ENCODE peak calls at places on chromosome 22, in nine cellular contexts. M is NB4; Q is stimulated activated CD4-positive, alpha-beta T cell treated with anti-CD3 and anti-CD28 coated beads, TNF-alpha, amount 100 ng/mL, for 1 hour; H is mammary epithelial cell; Y is GM12891; C is upper lobe of right lung; G is HuH-7.5; A is HFFc6; J is midbrain. S is an unnamed sample.

GRCh38 chr22:26902401-26903029 is 245.1 kb downstream of the MIAT start:
- DNase-seq in M (no peak), Q (no peak), H (no peak), Y (no peak), C (no peak), G (no peak), A (no peak), J (no peak), S (no peak)

GRCh38 chr22:32023251-32023827 is 19.7 kb upstream of the SLC5A1 start:
- DNase-seq in M (no peak), Q (no peak), H (peak; percentile 58), Y (no peak), C (no peak), G (no peak), A (no peak), J (no peak), S (no peak)

GRCh38 chr22:45804319-45804985 is 132.8 kb downstream of the ATXN10 start:
- DNase-seq in M (no peak), Q (no peak), H (no peak), Y (no peak), C (no peak), G (no peak), A (no peak), J (no peak), S (no peak)

GRCh38 chr22:46110215-46110614 is 40.1 kb upstream of the PPARA start:
- DNase-seq in M (peak; percentile 35), Q (no peak), H (peak; percentile 70), Y (no peak), C (no peak), G (no peak), A (no peak), J (no peak), S (no peak)

GRCh38 chr22:42811510-42811909 is 45.6 kb downstream of the ARFGAP3 start:
- DNase-seq in M (no peak), Q (no peak), H (no peak), Y (no peak), C (no peak), G (no peak), A (no peak), J (no peak), S (no peak)

GRCh38 chr22:40237788-40238424 is 60.2 kb downstream of the TNRC6B start:
- DNase-seq in M (no peak), Q (no peak), H (no peak), Y (no peak), C (no peak), G (no peak), A (no peak), J (no peak), S (no peak)

GRCh38 chr22:27885977-27886842 is 32.8 kb downstream of the PITPNB start:
- DNase-seq in M (peak; percentile 49), Q (peak; percentile 16), H (peak; percentile 52), Y (no peak), C (no peak), G (no peak), A (peak; percentile 77), J (peak; percentile 50), S (peak; percentile 26)

GRCh38 chr22:19554834-19555404 is 30.7 kb upstream of the CLDN5 start:
- DNase-seq in M (no peak), Q (no peak), H (peak; percentile 49), Y (no peak), C (no peak), G (peak; percentile 55), A (peak; percentile 46), J (no peak), S (no peak)

GRCh38 chr22:20590477-20591294 is 83.3 kb downstream of the MED15 start:
- DNase-seq in M (no peak), Q (no peak), H (no peak), Y (no peak), C (no peak), G (no peak), A (no peak), J (no peak), S (no peak)

GRCh38 chr22:48936391-48936790 is 891.3 kb downstream of the BRD1 start:
- DNase-seq in M (no peak), Q (no peak), H (no peak), Y (no peak), C (peak; percentile 28), G (no peak), A (no peak), J (no peak), S (no peak)

GRCh38 chr22:21642584-21643448 is 714 bp downstream of the SDF2L1 start:
- DNase-seq in M (peak; percentile 77), Q (peak; percentile 39), H (peak; percentile 62), Y (peak; percentile 51), C (peak; percentile 75), G (peak; percentile 78), A (peak; percentile 45), J (peak; percentile 11), S (no peak)

GRCh38 chr22:45934168-45934564 is 42.8 kb downstream of the WNT7B start:
- DNase-seq in M (no peak), Q (no peak), H (no peak), Y (no peak), C (no peak), G (no peak), A (no peak), J (no peak), S (no peak)

GRCh38 chr22:45090364-45090960 is 73.3 kb upstream of the NUP50 start:
- DNase-seq in M (no peak), Q (no peak), H (no peak), Y (no peak), C (no peak), G (peak; percentile 59), A (peak; percentile 52), J (no peak), S (no peak)

GRCh38 chr22:19755145-19755710 is 5.3 kb upstream of the TBX1 start:
- DNase-seq in M (no peak), Q (no peak), H (no peak), Y (no peak), C (no peak), G (no peak), A (no peak), J (no peak), S (no peak)

GRCh38 chr22:20268350-20269012 is 363 bp upstream of the RTN4R start:
- DNase-seq in M (peak; percentile 74), Q (peak; percentile 39), H (peak; percentile 41), Y (peak; percentile 82), C (peak; percentile 85), G (peak; percentile 71), A (no peak), J (peak; percentile 36), S (no peak)

GRCh38 chr22:24937114-24937513 is 9.4 kb downstream of the LHFPL7 start:
- DNase-seq in M (peak; percentile 48), Q (no peak), H (peak; percentile 16), Y (no peak), C (no peak), G (no peak), A (peak; percentile 22), J (no peak), S (no peak)

GRCh38 chr22:23396362-23397007 is 183.6 kb downstream of the IGLL1 start:
- DNase-seq in M (no peak), Q (no peak), H (no peak), Y (no peak), C (peak; percentile 51), G (no peak), A (no peak), J (no peak), S (no peak)

GRCh38 chr22:48884786-48885185 is 942.9 kb downstream of the BRD1 start:
- DNase-seq in M (no peak), Q (no peak), H (no peak), Y (no peak), C (peak; percentile 39), G (no peak), A (no peak), J (no peak), S (no peak)

GRCh38 chr22:27809226-27809625 is 7.7 kb upstream of the MN1 start:
- DNase-seq in M (no peak), Q (no peak), H (no peak), Y (no peak), C (no peak), G (no peak), A (no peak), J (no peak), S (no peak)

GRCh38 chr22:37910863-37911262 is 4.8 kb downstream of the MICALL1 start:
- DNase-seq in M (no peak), Q (no peak), H (no peak), Y (no peak), C (no peak), G (no peak), A (no peak), J (no peak), S (no peak)

GRCh38 chr22:30308518-30309230 is 18.1 kb downstream of the TBC1D10A start:
- DNase-seq in M (no peak), Q (no peak), H (peak; percentile 58), Y (no peak), C (no peak), G (no peak), A (no peak), J (no peak), S (no peak)

GRCh38 chr22:21734540-21735197 is 925 bp downstream of the YPEL1 start:
- DNase-seq in M (peak; percentile 63), Q (no peak), H (no peak), Y (no peak), C (no peak), G (no peak), A (no peak), J (no peak), S (no peak)

GRCh38 chr22:17337639-17338038 is 31.6 kb upstream of the CECR2 start:
- DNase-seq in M (no peak), Q (no peak), H (no peak), Y (no peak), C (no peak), G (no peak), A (no peak), J (no peak), S (no peak)

GRCh38 chr22:20938272-20938671 is 21.1 kb downstream of the CRKL start:
- DNase-seq in M (no peak), Q (no peak), H (no peak), Y (no peak), C (peak; percentile 3), G (no peak), A (no peak), J (no peak), S (no peak)

GRCh38 chr22:39990688-39991087 is 4.1 kb upstream of the FAM83F start:
- DNase-seq in M (no peak), Q (no peak), H (no peak), Y (no peak), C (no peak), G (no peak), A (no peak), J (no peak), S (no peak)

GRCh38 chr22:17077255-17077654 is 7.5 kb upstream of the IL17RA start:
- DNase-seq in M (no peak), Q (no peak), H (peak; percentile 70), Y (no peak), C (no peak), G (no peak), A (peak; percentile 80), J (no peak), S (no peak)